ENCODE peak calls at places on chromosomes 12 and 14, in four cellular contexts. W is endothelial cell, K is Kasumi-1, I is pons. P is an unnamed sample.

GRCh38 chr12:132327351-132328171 is 1.8 kb downstream of the GALNT9 start:
- DNase-seq in W (no peak), K (peak; percentile 93), I (peak; percentile 26), P (peak; percentile 2)

GRCh38 chr12:51524386-51524901 is 66.6 kb upstream of the SCN8A start:
- DNase-seq in W (no peak), K (no peak), I (no peak), P (no peak)

GRCh38 chr12:18148961-18149360 is 59.0 kb upstream of the RERGL start:
- DNase-seq in W (no peak), K (no peak), I (no peak), P (no peak)

GRCh38 chr12:119601877-119602536 is 8.4 kb downstream of the TMEM233 start:
- DNase-seq in W (no peak), K (no peak), I (no peak), P (no peak)

GRCh38 chr12:85280138-85280983 is at the start of gene ALX1:
- DNase-seq in W (peak; percentile 73), K (no peak), I (no peak), P (no peak)

GRCh38 chr12:47296828-47297227 is 217.1 kb upstream of the AMIGO2 start:
- DNase-seq in W (no peak), K (no peak), I (no peak), P (no peak)

GRCh38 chr14:76089151-76089550 is 62.6 kb upstream of the GPATCH2L start:
- DNase-seq in W (no peak), K (no peak), I (no peak), P (no peak)

GRCh38 chr12:64273527-64274403 is 51.7 kb upstream of the KICS2 start:
- DNase-seq in W (peak; percentile 57), K (peak; percentile 13), I (peak; percentile 35), P (no peak)

GRCh38 chr14:57182760-57183503 is 85.8 kb downstream of the EXOC5 start:
- DNase-seq in W (peak; percentile 40), K (no peak), I (no peak), P (no peak)

GRCh38 chr14:61861320-61861865 is 99.2 kb downstream of the SNAPC1 start:
- DNase-seq in W (no peak), K (no peak), I (no peak), P (no peak)

GRCh38 chr12:80692114-80692513 is 15.3 kb upstream of the MYF6 start:
- DNase-seq in W (no peak), K (no peak), I (no peak), P (no peak)

GRCh38 chr12:120015313-120015712 is 26.3 kb downstream of the BICDL1 start:
- DNase-seq in W (no peak), K (no peak), I (no peak), P (no peak)

GRCh38 chr12:91361864-91362263 is 179.2 kb upstream of the DCN start:
- DNase-seq in W (no peak), K (peak; percentile 54), I (peak; percentile 79), P (peak; percentile 45)

P was measured in AML-193.